ENCODE peak calls at places on chromosome 12, in eight cellular contexts. W is AG08396, M is NCI-H748 treated with DMSO at 0.1 percent for 48 hours, T is astrocyte of the spinal cord, A is heart left ventricle, N is bronchial epithelial cell, G is iPS DF 19.7, O is activated T-cell treated with anti-CD3 and anti-CD28 coated beads for 1 hour. Y is an unnamed sample.

GRCh38 chr12:50562485-50563433 is 58.0 kb downstream of the DIP2B start:
- DNase-seq in W (no peak), M (no peak), T (no peak), A (no peak), N (no peak), G (no peak), O (no peak), Y (no peak)

GRCh38 chr12:14280921-14281320 is 84.6 kb upstream of the ATF7IP start:
- DNase-seq in W (no peak), M (no peak), T (no peak), A (no peak), N (no peak), G (no peak), O (no peak), Y (no peak)

GRCh38 chr12:109467978-109468676 is 9.0 kb downstream of the KCTD10 start:
- DNase-seq in W (no peak), M (no peak), T (no peak), A (no peak), N (no peak), G (no peak), O (no peak), Y (no peak)

GRCh38 chr12:43292699-43293098 is 259.3 kb downstream of the ADAMTS20 start:
- DNase-seq in W (peak), M (no peak), T (peak), A (no peak), N (peak), G (no peak), O (no peak), Y (no peak)

GRCh38 chr12:62631531-62632520 is 165.2 kb downstream of the MON2 start:
- DNase-seq in W (peak), M (peak), T (peak), A (peak), N (peak), G (no peak), O (no peak), Y (peak)

GRCh38 chr12:53233671-53234091 is 1.7 kb upstream of the RARG start:
- DNase-seq in W (no peak), M (no peak), T (no peak), A (no peak), N (no peak), G (no peak), O (no peak), Y (no peak)

GRCh38 chr12:33813536-33813935 is 208.8 kb upstream of the ALG10 start:
- DNase-seq in W (no peak), M (no peak), T (no peak), A (no peak), N (no peak), G (no peak), O (no peak), Y (no peak)

GRCh38 chr12:42779186-42779859 is 189.8 kb upstream of the PRICKLE1 start:
- DNase-seq in W (no peak), M (no peak), T (peak), A (no peak), N (peak), G (no peak), O (no peak), Y (no peak)

GRCh38 chr12:25810683-25811082 is 147.8 kb upstream of the RASSF8 start:
- DNase-seq in W (no peak), M (no peak), T (no peak), A (no peak), N (no peak), G (no peak), O (no peak), Y (no peak)

GRCh38 chr12:52381206-52381605 is 4.2 kb downstream of the KRT84 start:
- DNase-seq in W (no peak), M (no peak), T (no peak), A (no peak), N (no peak), G (no peak), O (no peak), Y (no peak)

GRCh38 chr12:49636979-49637378 is 13.6 kb downstream of the PRPF40B start:
- DNase-seq in W (peak), M (peak), T (peak), A (peak), N (peak), G (no peak), O (peak), Y (peak)

GRCh38 chr12:51635371-51635770 is 44.3 kb downstream of the SCN8A start:
- DNase-seq in W (no peak), M (no peak), T (peak), A (no peak), N (peak), G (no peak), O (no peak), Y (no peak)

GRCh38 chr12:67578976-67579661 is 69.4 kb upstream of the DYRK2 start:
- DNase-seq in W (no peak), M (no peak), T (no peak), A (no peak), N (no peak), G (no peak), O (no peak), Y (no peak)

GRCh38 chr12:131559517-131560516 is 151.1 kb upstream of the SFSWAP start:
- DNase-seq in W (no peak), M (no peak), T (no peak), A (no peak), N (no peak), G (no peak), O (no peak), Y (no peak)

GRCh38 chr12:124557518-124558223 is 9.7 kb downstream of the NCOR2 start:
- DNase-seq in W (no peak), M (no peak), T (no peak), A (no peak), N (no peak), G (no peak), O (no peak), Y (no peak)

GRCh38 chr12:50251619-50252300 is 31.6 kb downstream of the LIMA1 start:
- DNase-seq in W (no peak), M (no peak), T (no peak), A (no peak), N (peak), G (no peak), O (no peak), Y (no peak)